ENCODE peak calls at places on chromosomes 12 and 14, in seven cellular contexts. One of them, this sample, is unnamed.

GRCh38 chr14:49303952-49304516 is 282.1 kb downstream of the RPS29 start:
- DNase-seq in BE2C: no peak
- DNase-seq in stimulated activated naive CD8-positive, alpha-beta T cell treated with anti-CD3 and anti-CD28 coated beads, Interleukin-15, Interleukin-2, amounts not matched to agents 100 U/mL and 50 U/mL, for 24 hours: no peak
- DNase-seq in activated CD4-positive, alpha-beta T cell treated with anti-CD3 and anti-CD28 coated beads for 1 hour: no peak
- DNase-seq in fibroblast of the aortic adventitia: peak; percentile 25
- DNase-seq in left ventricle myocardium inferior: no peak
- DNase-seq in A172: peak; percentile 29
- DNase-seq in this sample: no peak

GRCh38 chr12:19529933-19530630 is 90.8 kb downstream of the AEBP2 start:
- DNase-seq in BE2C: peak; percentile 16
- DNase-seq in stimulated activated naive CD8-positive, alpha-beta T cell treated with anti-CD3 and anti-CD28 coated beads, Interleukin-15, Interleukin-2, amounts not matched to agents 100 U/mL and 50 U/mL, for 24 hours: no peak
- DNase-seq in activated CD4-positive, alpha-beta T cell treated with anti-CD3 and anti-CD28 coated beads for 1 hour: no peak
- DNase-seq in fibroblast of the aortic adventitia: peak; percentile 53
- DNase-seq in left ventricle myocardium inferior: no peak
- DNase-seq in A172: peak; percentile 37
- DNase-seq in this sample: no peak

GRCh38 chr14:87468531-87468930 is 524.5 kb downstream of the GALC start:
- DNase-seq in BE2C: no peak
- DNase-seq in stimulated activated naive CD8-positive, alpha-beta T cell treated with anti-CD3 and anti-CD28 coated beads, Interleukin-15, Interleukin-2, amounts not matched to agents 100 U/mL and 50 U/mL, for 24 hours: no peak
- DNase-seq in activated CD4-positive, alpha-beta T cell treated with anti-CD3 and anti-CD28 coated beads for 1 hour: no peak
- DNase-seq in fibroblast of the aortic adventitia: no peak
- DNase-seq in left ventricle myocardium inferior: no peak
- DNase-seq in A172: no peak
- DNase-seq in this sample: no peak

GRCh38 chr12:110330544-110330943 is 49.5 kb downstream of the ATP2A2 start:
- DNase-seq in BE2C: no peak
- DNase-seq in stimulated activated naive CD8-positive, alpha-beta T cell treated with anti-CD3 and anti-CD28 coated beads, Interleukin-15, Interleukin-2, amounts not matched to agents 100 U/mL and 50 U/mL, for 24 hours: no peak
- DNase-seq in activated CD4-positive, alpha-beta T cell treated with anti-CD3 and anti-CD28 coated beads for 1 hour: no peak
- DNase-seq in fibroblast of the aortic adventitia: peak; percentile 50
- DNase-seq in left ventricle myocardium inferior: no peak
- DNase-seq in A172: peak; percentile 3
- DNase-seq in this sample: no peak

GRCh38 chr12:34394211-34395055 is 372.1 kb downstream of the ALG10 start:
- DNase-seq in BE2C: peak; percentile 1
- DNase-seq in stimulated activated naive CD8-positive, alpha-beta T cell treated with anti-CD3 and anti-CD28 coated beads, Interleukin-15, Interleukin-2, amounts not matched to agents 100 U/mL and 50 U/mL, for 24 hours: no peak
- DNase-seq in activated CD4-positive, alpha-beta T cell treated with anti-CD3 and anti-CD28 coated beads for 1 hour: no peak
- DNase-seq in fibroblast of the aortic adventitia: no peak
- DNase-seq in left ventricle myocardium inferior: peak; percentile 6
- DNase-seq in A172: no peak
- DNase-seq in this sample: peak; percentile 45

GRCh38 chr12:53105712-53106439 is 2.6 kb downstream of the SOAT2 start:
- DNase-seq in BE2C: no peak
- DNase-seq in stimulated activated naive CD8-positive, alpha-beta T cell treated with anti-CD3 and anti-CD28 coated beads, Interleukin-15, Interleukin-2, amounts not matched to agents 100 U/mL and 50 U/mL, for 24 hours: no peak
- DNase-seq in activated CD4-positive, alpha-beta T cell treated with anti-CD3 and anti-CD28 coated beads for 1 hour: no peak
- DNase-seq in fibroblast of the aortic adventitia: no peak
- DNase-seq in left ventricle myocardium inferior: no peak
- DNase-seq in A172: no peak
- DNase-seq in this sample: no peak

GRCh38 chr12:57476162-57476992 is 3.3 kb downstream of the ARHGAP9 start:
- DNase-seq in BE2C: no peak
- DNase-seq in stimulated activated naive CD8-positive, alpha-beta T cell treated with anti-CD3 and anti-CD28 coated beads, Interleukin-15, Interleukin-2, amounts not matched to agents 100 U/mL and 50 U/mL, for 24 hours: peak; percentile 90
- DNase-seq in activated CD4-positive, alpha-beta T cell treated with anti-CD3 and anti-CD28 coated beads for 1 hour: peak; percentile 35
- DNase-seq in fibroblast of the aortic adventitia: no peak
- DNase-seq in left ventricle myocardium inferior: no peak
- DNase-seq in A172: no peak
- DNase-seq in this sample: no peak

GRCh38 chr14:87992349-87992719 is 648 bp downstream of the GALC start:
- DNase-seq in BE2C: no peak
- DNase-seq in stimulated activated naive CD8-positive, alpha-beta T cell treated with anti-CD3 and anti-CD28 coated beads, Interleukin-15, Interleukin-2, amounts not matched to agents 100 U/mL and 50 U/mL, for 24 hours: peak; percentile 23
- DNase-seq in activated CD4-positive, alpha-beta T cell treated with anti-CD3 and anti-CD28 coated beads for 1 hour: no peak
- DNase-seq in fibroblast of the aortic adventitia: peak; percentile 34
- DNase-seq in left ventricle myocardium inferior: no peak
- DNase-seq in A172: no peak
- DNase-seq in this sample: no peak

GRCh38 chr12:50166776-50167025 is 468 bp downstream of the CERS5 start:
- DNase-seq in BE2C: peak; percentile 53
- DNase-seq in stimulated activated naive CD8-positive, alpha-beta T cell treated with anti-CD3 and anti-CD28 coated beads, Interleukin-15, Interleukin-2, amounts not matched to agents 100 U/mL and 50 U/mL, for 24 hours: peak; percentile 80
- DNase-seq in activated CD4-positive, alpha-beta T cell treated with anti-CD3 and anti-CD28 coated beads for 1 hour: no peak
- DNase-seq in fibroblast of the aortic adventitia: no peak
- DNase-seq in left ventricle myocardium inferior: peak; percentile 32
- DNase-seq in A172: no peak
- DNase-seq in this sample: no peak

GRCh38 chr12:75533239-75533638 is 21.8 kb upstream of the KRR1 start:
- DNase-seq in BE2C: no peak
- DNase-seq in stimulated activated naive CD8-positive, alpha-beta T cell treated with anti-CD3 and anti-CD28 coated beads, Interleukin-15, Interleukin-2, amounts not matched to agents 100 U/mL and 50 U/mL, for 24 hours: no peak
- DNase-seq in activated CD4-positive, alpha-beta T cell treated with anti-CD3 and anti-CD28 coated beads for 1 hour: no peak
- DNase-seq in fibroblast of the aortic adventitia: no peak
- DNase-seq in left ventricle myocardium inferior: no peak
- DNase-seq in A172: no peak
- DNase-seq in this sample: no peak

GRCh38 chr12:8948711-8949524 is 527 bp downstream of the M6PR start:
- DNase-seq in BE2C: no peak
- DNase-seq in stimulated activated naive CD8-positive, alpha-beta T cell treated with anti-CD3 and anti-CD28 coated beads, Interleukin-15, Interleukin-2, amounts not matched to agents 100 U/mL and 50 U/mL, for 24 hours: no peak
- DNase-seq in activated CD4-positive, alpha-beta T cell treated with anti-CD3 and anti-CD28 coated beads for 1 hour: no peak
- DNase-seq in fibroblast of the aortic adventitia: peak; percentile 36
- DNase-seq in left ventricle myocardium inferior: no peak
- DNase-seq in A172: peak; percentile 27
- DNase-seq in this sample: no peak

GRCh38 chr12:96471368-96472040 is 17.9 kb upstream of the CFAP54 start:
- DNase-seq in BE2C: no peak
- DNase-seq in stimulated activated naive CD8-positive, alpha-beta T cell treated with anti-CD3 and anti-CD28 coated beads, Interleukin-15, Interleukin-2, amounts not matched to agents 100 U/mL and 50 U/mL, for 24 hours: no peak
- DNase-seq in activated CD4-positive, alpha-beta T cell treated with anti-CD3 and anti-CD28 coated beads for 1 hour: no peak
- DNase-seq in fibroblast of the aortic adventitia: peak; percentile 81
- DNase-seq in left ventricle myocardium inferior: no peak
- DNase-seq in A172: peak; percentile 55
- DNase-seq in this sample: no peak

GRCh38 chr12:27064397-27065342 is 17.7 kb downstream of the C12orf71 start:
- DNase-seq in BE2C: no peak
- DNase-seq in stimulated activated naive CD8-positive, alpha-beta T cell treated with anti-CD3 and anti-CD28 coated beads, Interleukin-15, Interleukin-2, amounts not matched to agents 100 U/mL and 50 U/mL, for 24 hours: no peak
- DNase-seq in activated CD4-positive, alpha-beta T cell treated with anti-CD3 and anti-CD28 coated beads for 1 hour: no peak
- DNase-seq in fibroblast of the aortic adventitia: no peak
- DNase-seq in left ventricle myocardium inferior: no peak
- DNase-seq in A172: no peak
- DNase-seq in this sample: no peak

GRCh38 chr12:51191516-51192283 is 18.8 kb upstream of the TFCP2 start:
- DNase-seq in BE2C: no peak
- DNase-seq in stimulated activated naive CD8-positive, alpha-beta T cell treated with anti-CD3 and anti-CD28 coated beads, Interleukin-15, Interleukin-2, amounts not matched to agents 100 U/mL and 50 U/mL, for 24 hours: no peak
- DNase-seq in activated CD4-positive, alpha-beta T cell treated with anti-CD3 and anti-CD28 coated beads for 1 hour: no peak
- DNase-seq in fibroblast of the aortic adventitia: no peak
- DNase-seq in left ventricle myocardium inferior: no peak
- DNase-seq in A172: no peak
- DNase-seq in this sample: no peak

GRCh38 chr12:89470741-89471504 is 53.7 kb downstream of the GALNT4 start:
- DNase-seq in BE2C: no peak
- DNase-seq in stimulated activated naive CD8-positive, alpha-beta T cell treated with anti-CD3 and anti-CD28 coated beads, Interleukin-15, Interleukin-2, amounts not matched to agents 100 U/mL and 50 U/mL, for 24 hours: no peak
- DNase-seq in activated CD4-positive, alpha-beta T cell treated with anti-CD3 and anti-CD28 coated beads for 1 hour: no peak
- DNase-seq in fibroblast of the aortic adventitia: peak; percentile 71
- DNase-seq in left ventricle myocardium inferior: no peak
- DNase-seq in A172: no peak
- DNase-seq in this sample: no peak

GRCh38 chr12:40106655-40107054 is 774 bp upstream of the SLC2A13 start:
- DNase-seq in BE2C: no peak
- DNase-seq in stimulated activated naive CD8-positive, alpha-beta T cell treated with anti-CD3 and anti-CD28 coated beads, Interleukin-15, Interleukin-2, amounts not matched to agents 100 U/mL and 50 U/mL, for 24 hours: no peak
- DNase-seq in activated CD4-positive, alpha-beta T cell treated with anti-CD3 and anti-CD28 coated beads for 1 hour: no peak
- DNase-seq in fibroblast of the aortic adventitia: peak; percentile 3
- DNase-seq in left ventricle myocardium inferior: no peak
- DNase-seq in A172: no peak
- DNase-seq in this sample: no peak

GRCh38 chr12:31368666-31369361 is 42.9 kb upstream of the SINHCAF start:
- DNase-seq in BE2C: peak; percentile 43
- DNase-seq in stimulated activated naive CD8-positive, alpha-beta T cell treated with anti-CD3 and anti-CD28 coated beads, Interleukin-15, Interleukin-2, amounts not matched to agents 100 U/mL and 50 U/mL, for 24 hours: no peak
- DNase-seq in activated CD4-positive, alpha-beta T cell treated with anti-CD3 and anti-CD28 coated beads for 1 hour: no peak
- DNase-seq in fibroblast of the aortic adventitia: no peak
- DNase-seq in left ventricle myocardium inferior: no peak
- DNase-seq in A172: no peak
- DNase-seq in this sample: no peak

GRCh38 chr12:115640929-115641328 is 636.6 kb downstream of the MED13L start:
- DNase-seq in BE2C: no peak
- DNase-seq in stimulated activated naive CD8-positive, alpha-beta T cell treated with anti-CD3 and anti-CD28 coated beads, Interleukin-15, Interleukin-2, amounts not matched to agents 100 U/mL and 50 U/mL, for 24 hours: no peak
- DNase-seq in activated CD4-positive, alpha-beta T cell treated with anti-CD3 and anti-CD28 coated beads for 1 hour: no peak
- DNase-seq in fibroblast of the aortic adventitia: no peak
- DNase-seq in left ventricle myocardium inferior: no peak
- DNase-seq in A172: no peak
- DNase-seq in this sample: no peak

GRCh38 chr12:95634622-95635621 is 83.6 kb upstream of the USP44 start:
- DNase-seq in BE2C: peak; percentile 44
- DNase-seq in stimulated activated naive CD8-positive, alpha-beta T cell treated with anti-CD3 and anti-CD28 coated beads, Interleukin-15, Interleukin-2, amounts not matched to agents 100 U/mL and 50 U/mL, for 24 hours: no peak
- DNase-seq in activated CD4-positive, alpha-beta T cell treated with anti-CD3 and anti-CD28 coated beads for 1 hour: no peak
- DNase-seq in fibroblast of the aortic adventitia: no peak
- DNase-seq in left ventricle myocardium inferior: no peak
- DNase-seq in A172: no peak
- DNase-seq in this sample: no peak

GRCh38 chr12:78120866-78121590 is 290.3 kb downstream of the NAV3 start:
- DNase-seq in BE2C: no peak
- DNase-seq in stimulated activated naive CD8-positive, alpha-beta T cell treated with anti-CD3 and anti-CD28 coated beads, Interleukin-15, Interleukin-2, amounts not matched to agents 100 U/mL and 50 U/mL, for 24 hours: no peak
- DNase-seq in activated CD4-positive, alpha-beta T cell treated with anti-CD3 and anti-CD28 coated beads for 1 hour: no peak
- DNase-seq in fibroblast of the aortic adventitia: peak; percentile 82
- DNase-seq in left ventricle myocardium inferior: no peak
- DNase-seq in A172: no peak
- DNase-seq in this sample: no peak

GRCh38 chr12:5456906-5457305 is 25.0 kb downstream of the NTF3 start:
- DNase-seq in BE2C: no peak
- DNase-seq in stimulated activated naive CD8-positive, alpha-beta T cell treated with anti-CD3 and anti-CD28 coated beads, Interleukin-15, Interleukin-2, amounts not matched to agents 100 U/mL and 50 U/mL, for 24 hours: no peak
- DNase-seq in activated CD4-positive, alpha-beta T cell treated with anti-CD3 and anti-CD28 coated beads for 1 hour: no peak
- DNase-seq in fibroblast of the aortic adventitia: peak; percentile 32
- DNase-seq in left ventricle myocardium inferior: no peak
- DNase-seq in A172: peak; percentile 61
- DNase-seq in this sample: no peak

GRCh38 chr12:104321949-104322348 is 18.4 kb downstream of the EID3 start:
- DNase-seq in BE2C: no peak
- DNase-seq in stimulated activated naive CD8-positive, alpha-beta T cell treated with anti-CD3 and anti-CD28 coated beads, Interleukin-15, Interleukin-2, amounts not matched to agents 100 U/mL and 50 U/mL, for 24 hours: no peak
- DNase-seq in activated CD4-positive, alpha-beta T cell treated with anti-CD3 and anti-CD28 coated beads for 1 hour: no peak
- DNase-seq in fibroblast of the aortic adventitia: no peak
- DNase-seq in left ventricle myocardium inferior: no peak
- DNase-seq in A172: no peak
- DNase-seq in this sample: no peak

GRCh38 chr12:67366530-67367196 is 97.5 kb downstream of the CAND1 start:
- DNase-seq in BE2C: no peak
- DNase-seq in stimulated activated naive CD8-positive, alpha-beta T cell treated with anti-CD3 and anti-CD28 coated beads, Interleukin-15, Interleukin-2, amounts not matched to agents 100 U/mL and 50 U/mL, for 24 hours: no peak
- DNase-seq in activated CD4-positive, alpha-beta T cell treated with anti-CD3 and anti-CD28 coated beads for 1 hour: no peak
- DNase-seq in fibroblast of the aortic adventitia: peak; percentile 96
- DNase-seq in left ventricle myocardium inferior: no peak
- DNase-seq in A172: peak; percentile 63
- DNase-seq in this sample: no peak

GRCh38 chr14:69648480-69649414 is 37.4 kb downstream of the SUSD6 start:
- DNase-seq in BE2C: no peak
- DNase-seq in stimulated activated naive CD8-positive, alpha-beta T cell treated with anti-CD3 and anti-CD28 coated beads, Interleukin-15, Interleukin-2, amounts not matched to agents 100 U/mL and 50 U/mL, for 24 hours: no peak
- DNase-seq in activated CD4-positive, alpha-beta T cell treated with anti-CD3 and anti-CD28 coated beads for 1 hour: no peak
- DNase-seq in fibroblast of the aortic adventitia: peak; percentile 60
- DNase-seq in left ventricle myocardium inferior: no peak
- DNase-seq in A172: peak; percentile 40
- DNase-seq in this sample: no peak

GRCh38 chr12:70550180-70550577 is 87.0 kb downstream of the PTPRB start:
- DNase-seq in BE2C: no peak
- DNase-seq in stimulated activated naive CD8-positive, alpha-beta T cell treated with anti-CD3 and anti-CD28 coated beads, Interleukin-15, Interleukin-2, amounts not matched to agents 100 U/mL and 50 U/mL, for 24 hours: no peak
- DNase-seq in activated CD4-positive, alpha-beta T cell treated with anti-CD3 and anti-CD28 coated beads for 1 hour: no peak
- DNase-seq in fibroblast of the aortic adventitia: no peak
- DNase-seq in left ventricle myocardium inferior: no peak
- DNase-seq in A172: no peak
- DNase-seq in this sample: no peak

GRCh38 chr12:24425601-24425970 is 476.1 kb upstream of the SOX5 start:
- DNase-seq in BE2C: no peak
- DNase-seq in stimulated activated naive CD8-positive, alpha-beta T cell treated with anti-CD3 and anti-CD28 coated beads, Interleukin-15, Interleukin-2, amounts not matched to agents 100 U/mL and 50 U/mL, for 24 hours: no peak
- DNase-seq in activated CD4-positive, alpha-beta T cell treated with anti-CD3 and anti-CD28 coated beads for 1 hour: no peak
- DNase-seq in fibroblast of the aortic adventitia: no peak
- DNase-seq in left ventricle myocardium inferior: no peak
- DNase-seq in A172: no peak
- DNase-seq in this sample: no peak

This sample was measured in breast epithelium.